ENCODE peak calls at places on chromosomes 16 and 17, in nine cellular contexts. G is NCI-H1694 treated with DMSO at 0.1 percent for 48 hours, S is WERI-Rb-1, J is BE2C, W is epithelial cell of prostate, E is Karpas-422, A is mesothelial cell of epicardium, Y is midbrain, V is NCI-H2081. X is an unnamed sample.

GRCh38 chr16:4347010-4347409 is 4.1 kb downstream of the PAM16 start:
- DNase-seq in Y (no peak), A (no peak), E (no peak), V (no peak), W (no peak), G (no peak), J (no peak), S (no peak), X (no peak)

GRCh38 chr17:48043171-48043570 is 5.0 kb upstream of the NFE2L1 start:
- DNase-seq in Y (no peak), W (no peak), E (peak), J (no peak), A (no peak), V (no peak), G (no peak), S (no peak), X (no peak)

GRCh38 chr16:9092282-9092962 is 978 bp downstream of the HAPSTR1 start:
- DNase-seq in E (peak), G (no peak), W (no peak), S (peak), V (peak), A (peak), J (peak), Y (peak), X (peak)

GRCh38 chr17:40541873-40542561 is 23.3 kb downstream of the CCR7 start:
- DNase-seq in S (no peak), G (no peak), E (no peak), Y (no peak), A (no peak), V (no peak), J (no peak), W (no peak), X (no peak)

GRCh38 chr17:75090871-75091854 is 3.4 kb downstream of the SLC16A5 start:
- DNase-seq in Y (no peak), W (no peak), V (no peak), S (no peak), J (no peak), A (no peak), E (no peak), G (no peak), X (no peak)

GRCh38 chr17:38539386-38539785 is 66.4 kb downstream of the SRCIN1 start:
- DNase-seq in V (peak), W (no peak), S (no peak), E (no peak), A (no peak), Y (no peak), J (no peak), G (no peak), X (no peak)

GRCh38 chr16:81945665-81946064 is 65.6 kb downstream of the SDR42E1 start:
- DNase-seq in A (no peak), E (no peak), G (no peak), J (no peak), S (no peak), W (no peak), Y (no peak), V (no peak), X (no peak)

GRCh38 chr16:65660390-65660789 is 538.5 kb upstream of the CDH11 start:
- DNase-seq in A (no peak), J (no peak), Y (no peak), G (no peak), W (no peak), V (no peak), E (no peak), S (no peak), X (no peak)

GRCh38 chr17:78797213-78797612 is 15.1 kb upstream of the CYTH1 start:
- DNase-seq in G (no peak), J (no peak), A (no peak), V (no peak), W (no peak), Y (no peak), E (no peak), S (no peak), X (no peak)

GRCh38 chr17:60671482-60671881 is 6.2 kb upstream of the BCAS3 start:
- DNase-seq in E (no peak), W (no peak), V (no peak), Y (no peak), J (no peak), G (no peak), A (no peak), S (no peak), X (no peak)

GRCh38 chr16:4678596-4678995 is 14.8 kb upstream of the NUDT16L1 start:
- DNase-seq in A (no peak), S (no peak), Y (no peak), V (no peak), E (no peak), J (no peak), W (no peak), G (no peak), X (no peak)

GRCh38 chr17:76793775-76794174 is 55.9 kb downstream of the MFSD11 start:
- DNase-seq in J (peak), G (peak), E (peak), S (peak), W (no peak), V (peak), Y (no peak), A (no peak), X (no peak)

GRCh38 chr17:15154618-15155017 is 110.5 kb downstream of the PMP22 start:
- DNase-seq in W (no peak), J (no peak), A (no peak), V (no peak), S (no peak), Y (no peak), G (no peak), E (no peak), X (no peak)

GRCh38 chr17:68182016-68182315 is 65.9 kb upstream of the AMZ2 start:
- DNase-seq in A (no peak), Y (no peak), G (no peak), W (no peak), J (no peak), E (peak), V (no peak), S (no peak), X (no peak)

GRCh38 chr16:86722970-86723369 is 144.6 kb downstream of the FOXL1 start:
- DNase-seq in V (no peak), J (no peak), Y (no peak), E (no peak), A (no peak), S (no peak), W (no peak), G (no peak), X (no peak)

X was measured in B cell.